ENCODE peak calls at places on chromosomes 16 and 17, in six cellular contexts. C, T, P, G, A and E are unnamed samples.
A peak's percentile ranks its signal among the peaks of the same experiment; 100 is the strongest.

GRCh38 chr17:73696251-73696650 is 52.0 kb upstream of the SDK2 start:
- DNase-seq in P (no peak), T (no peak), A (no peak), C (no peak), G (no peak), E (no peak)

GRCh38 chr17:76148015-76148326 is 6.9 kb upstream of the FOXJ1 start:
- DNase-seq in C (no peak), T (no peak), A (no peak), G (no peak), P (no peak), E (no peak)

GRCh38 chr17:7886227-7887037 is 2.2 kb upstream of the CHD3 start:
- DNase-seq in P (peak; percentile 26), G (no peak), T (no peak), C (peak; percentile 78), A (no peak), E (peak; percentile 53)

GRCh38 chr17:61799812-61800484 is 63.4 kb downstream of the BRIP1 start:
- DNase-seq in P (no peak), G (no peak), A (no peak), T (no peak), C (no peak), E (no peak)

GRCh38 chr17:83201206-83202001 is 122.0 kb downstream of the METRNL start:
- DNase-seq in T (no peak), P (peak; percentile 4), G (peak; percentile 24), A (peak; percentile 36), C (peak; percentile 56), E (no peak)

GRCh38 chr16:86579268-86580062 is 1.1 kb downstream of the FOXL1 start:
- DNase-seq in A (no peak), G (no peak), T (no peak), C (no peak), P (no peak), E (no peak)

GRCh38 chr16:80250376-80250775 is 290.4 kb upstream of the DYNLRB2 start:
- DNase-seq in C (no peak), G (no peak), T (no peak), P (no peak), A (no peak), E (no peak)

GRCh38 chr17:21772321-21772720 is 80.0 kb downstream of the KCNJ18 start:
- DNase-seq in P (no peak), C (no peak), G (no peak), T (no peak), A (no peak), E (no peak)

GRCh38 chr17:28688481-28688880 is 23.2 kb downstream of the PROCA1 start:
- DNase-seq in C (no peak), T (no peak), P (no peak), G (no peak), A (no peak), E (no peak)

GRCh38 chr16:65333298-65333697 is 211.4 kb upstream of the CDH11 start:
- DNase-seq in T (no peak), C (no peak), A (no peak), G (no peak), P (no peak), E (no peak)

GRCh38 chr16:23959069-23959800 is 123.5 kb downstream of the PRKCB start:
- DNase-seq in T (no peak), P (no peak), A (no peak), G (no peak), C (no peak), E (no peak)

GRCh38 chr16:456891-457483 is 31.5 kb downstream of the RAB11FIP3 start:
- DNase-seq in P (no peak), G (no peak), A (no peak), T (no peak), C (no peak), E (no peak)

GRCh38 chr16:59478806-59479205 is 744.7 kb upstream of the GOT2 start:
- DNase-seq in G (no peak), T (no peak), C (no peak), P (no peak), A (no peak), E (no peak)

GRCh38 chr16:57004387-57005250 is 15.3 kb downstream of the NLRC5 start:
- DNase-seq in A (no peak), C (peak; percentile 25), G (no peak), P (no peak), T (no peak), E (no peak)

GRCh38 chr17:41578971-41579370 is 7.1 kb upstream of the KRT9 start:
- DNase-seq in A (no peak), P (no peak), C (no peak), G (no peak), T (no peak), E (no peak)

GRCh38 chr17:21245703-21246102 is 7.5 kb downstream of the NATD1 start:
- DNase-seq in G (no peak), A (no peak), P (no peak), T (no peak), C (no peak), E (no peak)

GRCh38 chr16:56257260-56257659 is 66.0 kb downstream of the GNAO1 start:
- DNase-seq in G (no peak), A (no peak), T (no peak), P (peak; percentile 63), C (peak; percentile 97), E (peak; percentile 62)

GRCh38 chr17:21400816-21401593 is 24.8 kb downstream of the KCNJ12 start:
- DNase-seq in P (no peak), A (no peak), G (no peak), T (no peak), C (no peak), E (no peak)

GRCh38 chr16:89759742-89760366 is 38.5 kb downstream of the ZNF276 start:
- DNase-seq in C (no peak), A (no peak), T (no peak), P (no peak), G (no peak), E (no peak)

GRCh38 chr17:34859652-34860051 is 101.6 kb downstream of the CCT6B start:
- DNase-seq in G (no peak), C (no peak), A (no peak), P (no peak), T (no peak), E (no peak)

GRCh38 chr16:31458073-31458834 is 1.0 kb upstream of the ARMC5 start:
- DNase-seq in T (peak; percentile 94), A (no peak), C (peak; percentile 78), P (peak; percentile 59), G (peak; percentile 72), E (peak; percentile 79)

GRCh38 chr17:8226536-8227237 is 16.3 kb upstream of the AURKB start:
- DNase-seq in A (peak; percentile 77), P (peak; percentile 81), C (peak; percentile 90), T (peak; percentile 76), G (peak; percentile 60), E (peak; percentile 78)

GRCh38 chr17:40362696-40363479 is 1.6 kb downstream of the GJD3 start:
- DNase-seq in C (peak; percentile 79), T (peak; percentile 94), G (peak; percentile 88), A (peak; percentile 82), P (peak; percentile 54), E (peak; percentile 83)
- TF ChIP-seq CTCF in C (no peak), T (peak; percentile 70), G (peak; percentile 66), A (peak; percentile 45), P (peak; percentile 55), E (peak; percentile 64)

GRCh38 chr17:16442141-16442540 is 26.8 kb downstream of the TRPV2 start:
- DNase-seq in P (no peak), G (no peak), A (no peak), T (no peak), C (no peak), E (no peak)
- H3K4me3 ChIP-seq in P (no peak overlapping the region), G (no peak overlapping the region), A (peak overlapping the region; percentile 9), T (no peak overlapping the region), C (no peak overlapping the region), E (no peak overlapping the region)

DNA sequence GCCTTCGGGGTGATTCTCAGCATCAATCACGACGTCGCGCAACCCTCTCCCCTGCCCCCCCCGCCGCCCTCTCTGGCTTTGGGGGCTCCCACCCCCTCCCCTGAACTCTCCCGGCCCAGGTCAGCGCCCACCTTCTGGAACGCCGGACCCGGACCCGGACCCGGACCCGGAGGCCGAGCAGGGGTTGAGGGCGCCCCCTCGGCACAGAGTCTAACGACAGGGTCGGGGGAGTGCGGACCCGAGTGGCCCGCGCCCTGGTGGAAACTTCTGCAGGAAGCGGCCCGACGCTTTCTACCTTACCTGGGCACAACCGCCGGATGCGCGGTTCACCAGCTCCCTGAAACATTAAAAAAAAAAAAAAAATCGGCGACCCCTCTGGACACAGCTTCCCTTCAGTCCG is 16.2 kb downstream of the SALL1 start:
- DNase-seq in G (no peak), A (no peak), T (no peak), P (no peak), C (no peak), E (no peak)
- TF ChIP-seq CTCF in G (no peak), A (no peak), T (no peak), P (no peak), C (no peak), E (no peak)

DNA sequence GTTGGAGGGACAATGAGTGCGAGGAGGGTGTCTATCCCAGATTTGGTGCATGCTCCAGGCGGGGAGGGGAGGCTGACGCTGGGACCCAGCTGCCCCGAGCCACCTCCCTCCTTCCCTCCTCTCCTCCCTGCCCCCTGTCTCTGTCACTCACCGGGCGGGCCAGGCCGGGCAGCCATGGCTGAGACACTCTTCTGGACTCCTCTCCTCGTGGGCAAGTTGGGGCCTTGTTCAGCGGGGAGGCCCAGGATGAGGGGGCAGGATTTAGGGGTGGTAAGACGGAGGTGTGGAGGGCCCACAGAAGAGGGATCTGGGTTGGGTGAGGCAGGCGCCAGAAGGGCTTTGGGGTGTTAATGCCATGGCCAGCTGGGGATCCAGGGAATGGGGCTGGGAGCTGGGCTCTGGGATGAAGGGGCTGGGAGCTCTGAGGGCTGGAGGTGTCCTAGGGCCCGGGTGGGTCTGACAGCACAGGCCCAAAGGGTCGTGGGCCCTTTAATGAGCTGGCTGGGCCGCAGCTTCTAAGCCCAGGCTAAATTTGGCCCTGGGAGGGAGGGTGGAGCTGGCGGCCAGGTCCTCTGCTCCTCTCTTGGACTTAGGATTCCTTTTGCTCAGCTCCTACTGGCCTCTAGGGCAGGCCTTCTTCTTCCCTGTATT is at the start of gene SGCA:
- DNase-seq in P (peak; percentile 62), T (peak; percentile 73), C (no peak), G (no peak), A (no peak), E (no peak)
- H3K4me3 ChIP-seq in P (peak within 1 kb of the TSS; percentile 58), T (no peak within 1 kb of the TSS), C (peak within 1 kb of the TSS; percentile 51), G (peak within 1 kb of the TSS; percentile 36), A (no peak within 1 kb of the TSS), E (no peak within 1 kb of the TSS)

DNA sequence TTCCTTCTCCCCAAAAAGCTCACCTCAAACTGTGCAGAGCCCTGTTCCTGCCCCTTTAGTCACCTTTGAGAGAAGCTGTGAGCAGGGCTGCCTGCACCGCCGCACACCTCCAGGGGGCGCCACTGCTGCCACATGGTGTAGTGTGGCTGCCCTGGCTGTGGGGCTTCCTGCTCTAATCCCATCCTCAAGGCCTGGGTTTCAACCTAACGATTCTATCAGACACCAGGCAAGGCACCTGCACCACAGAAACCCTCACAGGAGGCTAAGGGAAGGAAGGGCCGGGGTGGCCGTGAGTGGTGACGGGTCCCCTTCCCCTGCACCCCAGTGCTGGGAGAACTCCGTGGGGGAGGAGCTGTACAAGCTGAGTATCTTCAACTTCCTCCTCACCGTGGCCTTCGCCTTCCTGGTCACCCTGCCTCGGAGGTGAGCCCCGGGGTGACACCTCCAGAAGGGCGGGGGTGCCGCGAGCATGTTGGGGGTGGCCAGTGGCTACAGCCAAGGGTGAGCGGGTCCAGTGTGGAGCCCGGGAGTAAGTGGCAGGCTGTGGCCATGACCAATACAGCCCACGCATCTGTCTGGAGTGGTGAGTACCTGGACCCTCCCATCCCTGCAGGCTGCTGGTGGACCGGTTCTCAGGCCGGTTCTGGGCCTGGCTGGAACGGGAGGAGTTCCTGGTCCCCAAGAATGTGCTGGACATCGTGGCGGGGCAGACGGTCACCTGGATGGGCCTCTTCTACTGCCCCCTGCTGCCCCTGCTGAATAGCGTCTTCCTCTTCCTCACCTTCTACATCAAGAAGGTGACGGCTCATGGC is 7.0 kb downstream of the TMC8 start:
- DNase-seq in A (no peak), C (no peak), P (no peak), G (no peak), T (peak; percentile 92), E (peak; percentile 60)
- TF ChIP-seq CTCF in A (no peak), C (no peak), P (peak; percentile 23), G (peak; percentile 37), T (peak; percentile 46), E (no peak)